ENCODE peak calls at places on chromosomes 5 and 9, in eight cellular contexts. R is CD8-positive, alpha-beta T cell; M is heart right ventricle; X is IMR-90; S is HCT116; Z is GM23248; W is breast epithelium; G is lung. Y is an unnamed sample. For H3K4me1, the result is how much of the 10 kb centered on the place peaks cover.

GRCh38 chr9:99565203-99565602 is 256.5 kb upstream of the NR4A3 start:
- DNase-seq in R (no peak), M (peak), X (no peak), S (no peak), Z (no peak), W (no peak), G (no peak), Y (no peak)

GRCh38 chr9:95127249-95128176 is 190.0 kb downstream of the FANCC start:
- DNase-seq in R (peak), M (peak), X (peak), S (peak), Z (peak), W (peak), G (peak), Y (peak)

GRCh38 chr5:83331842-83332241 is 139.7 kb upstream of the VCAN start:
- DNase-seq in R (no peak), M (no peak), X (peak), S (no peak), Z (peak), W (no peak), G (no peak), Y (no peak)

GRCh38 chr9:135703726-135704125 is 1.7 kb downstream of the KCNT1 start:
- DNase-seq in R (no peak), M (no peak), X (no peak), S (no peak), Z (peak), W (no peak), G (no peak), Y (no peak)

GRCh38 chr9:137323531-137324331 is 21.7 kb upstream of the NRARP start:
- DNase-seq in R (no peak), M (peak), X (no peak), S (no peak), Z (no peak), W (no peak), G (no peak), Y (no peak)

GRCh38 chr5:140329739-140330481 is 16.5 kb downstream of the HBEGF start:
- DNase-seq in R (no peak), M (no peak), X (no peak), S (no peak), Z (no peak), W (no peak), G (no peak), Y (no peak)

GRCh38 chr9:27880135-27880534 is 306.9 kb upstream of the C9orf72 start:
- DNase-seq in R (no peak), M (no peak), X (no peak), S (no peak), Z (no peak), W (no peak), G (no peak), Y (no peak)

GRCh38 chr5:53249529-53249928 is 140.0 kb upstream of the MOCS2 start:
- DNase-seq in R (no peak), M (no peak), X (peak), S (no peak), Z (peak), W (no peak), G (no peak), Y (peak)

GRCh38 chr5:655406-655805 is 37.7 kb downstream of the TPPP start:
- DNase-seq in R (no peak), M (no peak), X (no peak), S (no peak), Z (no peak), W (peak), G (no peak), Y (no peak)

GRCh38 chr5:138975098-138975847 is 100.1 kb upstream of the LRRTM2 start:
- DNase-seq in R (no peak), M (peak), X (peak), S (no peak), Z (peak), W (no peak), G (peak), Y (peak)

GRCh38 chr9:79939819-79940218 is 368.1 kb downstream of the TLE4 start:
- DNase-seq in R (no peak), M (no peak), X (no peak), S (no peak), Z (no peak), W (no peak), G (no peak), Y (no peak)

GRCh38 chr5:14193496-14193895 is 50.4 kb downstream of the TRIO start:
- DNase-seq in R (no peak), M (no peak), X (no peak), S (no peak), Z (no peak), W (no peak), G (no peak), Y (no peak)

GRCh38 chr9:124008855-124009834 is 2.4 kb upstream of the LHX2 start:
- DNase-seq in R (no peak), M (no peak), X (no peak), S (no peak), Z (no peak), W (no peak), G (no peak), Y (no peak)

GRCh38 chr5:5628866-5629265 is 206.4 kb downstream of the ICE1 start:
- DNase-seq in R (no peak), M (no peak), X (no peak), S (no peak), Z (no peak), W (no peak), G (no peak), Y (no peak)

GRCh38 chr9:36470891-36471290 is 70.8 kb upstream of the RNF38 start:
- DNase-seq in R (peak), M (peak), X (peak), S (no peak), Z (peak), W (no peak), G (peak), Y (peak)

GRCh38 chr9:135300346-135301141 is 179.0 kb upstream of the PPP1R26 start:
- DNase-seq in R (no peak), M (no peak), X (no peak), S (no peak), Z (no peak), W (no peak), G (no peak), Y (no peak)

GRCh38 chr5:144033481-144033880 is 137.0 kb downstream of the YIPF5 start:
- DNase-seq in R (no peak), M (no peak), X (no peak), S (no peak), Z (no peak), W (no peak), G (no peak), Y (no peak)

GRCh38 chr5:13976867-13977479 is 32.5 kb upstream of the DNAH5 start:
- DNase-seq in R (no peak), M (no peak), X (peak), S (peak), Z (peak), W (no peak), G (no peak), Y (no peak)

GRCh38 chr5:141760193-141760592 is 78.2 kb upstream of the ARAP3 start:
- DNase-seq in R (no peak), M (no peak), X (no peak), S (no peak), Z (peak), W (no peak), G (no peak), Y (no peak)

GRCh38 chr9:37574241-37574721 is 1.9 kb downstream of the FBXO10 start:
- DNase-seq in R (no peak), M (no peak), X (peak), S (no peak), Z (peak), W (no peak), G (no peak), Y (no peak)

GRCh38 chr5:92676839-92677197 is 904.2 kb downstream of the NR2F1-AS1 start:
- DNase-seq in R (no peak), M (no peak), X (no peak), S (no peak), Z (no peak), W (no peak), G (no peak), Y (no peak)

GRCh38 chr9:272251-273213 is 57.9 kb downstream of the DOCK8 start:
- DNase-seq in R (peak), M (no peak), X (no peak), S (no peak), Z (no peak), W (no peak), G (peak), Y (no peak)

GRCh38 chr5:128774605-128775004 is 190.7 kb upstream of the SLC27A6 start:
- DNase-seq in R (no peak), M (no peak), X (peak), S (no peak), Z (no peak), W (no peak), G (no peak), Y (no peak)

GRCh38 chr5:14491505-14491904 is 90.1 kb upstream of the OTULINL start:
- DNase-seq in R (no peak), M (no peak), X (peak), S (no peak), Z (peak), W (no peak), G (no peak), Y (no peak)

GRCh38 chr9:131036529-131037335 is 27.8 kb downstream of the LAMC3 start:
- DNase-seq in R (no peak), M (peak), X (no peak), S (no peak), Z (no peak), W (no peak), G (no peak), Y (no peak)

GRCh38 chr9:34589656-34590375 is at the start of gene CNTFR:
- DNase-seq in R (no peak), M (peak), X (no peak), S (no peak), Z (peak), W (no peak), G (no peak), Y (no peak)

GRCh38 chr9:34591911-34592866 is 2.7 kb upstream of the CNTFR start:
- DNase-seq in R (no peak), M (no peak), X (no peak), S (no peak), Z (no peak), W (no peak), G (no peak), Y (no peak)

GRCh38 chr9:34591091-34591910 is 1.8 kb upstream of the CNTFR start:
- DNase-seq in R (peak), M (peak), X (peak), S (peak), Z (peak), W (peak), G (peak), Y (peak)

GRCh38 chr9:34589371-34589655 is 211 bp downstream of the CNTFR start:
- DNase-seq in R (no peak), M (no peak), X (no peak), S (no peak), Z (no peak), W (no peak), G (no peak), Y (no peak)

GRCh38 chr9:34590376-34591090 is 1.0 kb upstream of the CNTFR start:
- DNase-seq in R (no peak), M (peak), X (no peak), S (no peak), Z (no peak), W (no peak), G (no peak), Y (no peak)
- H3K4me3 ChIP-seq in R (peak), M (peak), X (no peak), S (no peak), Z (no peak), W (peak), G (no peak), Y (peak)

GRCh38 chr9:98171176-98171925 is 21.1 kb downstream of the CORO2A start:
- DNase-seq in R (no peak), M (no peak), X (no peak), S (no peak), Z (no peak), W (peak), G (no peak), Y (no peak)

GRCh38 chr9:98173181-98173580 is 19.3 kb downstream of the CORO2A start:
- DNase-seq in R (no peak), M (no peak), X (no peak), S (no peak), Z (no peak), W (no peak), G (no peak), Y (no peak)

GRCh38 chr9:98175013-98175679 is 17.3 kb downstream of the CORO2A start:
- DNase-seq in R (no peak), M (no peak), X (no peak), S (no peak), Z (no peak), W (no peak), G (no peak), Y (no peak)

GRCh38 chr9:98175762-98176161 is 16.7 kb downstream of the CORO2A start:
- DNase-seq in R (no peak), M (no peak), X (no peak), S (no peak), Z (no peak), W (no peak), G (no peak), Y (no peak)

GRCh38 chr9:98172604-98173003 is 19.8 kb downstream of the CORO2A start:
- DNase-seq in R (no peak), M (no peak), X (peak), S (no peak), Z (no peak), W (no peak), G (no peak), Y (no peak)
- H3K4me1 ChIP-seq in R (under half), M (under half), X (under half), S (under half), Z (under half), W (under half), G (under half), Y (under half)

GRCh38 chr5:8396756-8397155 is 527.8 kb downstream of the MTRR start:
- DNase-seq in R (no peak), M (no peak), X (peak), S (no peak), Z (peak), W (no peak), G (no peak), Y (no peak)
- H3K4me3 ChIP-seq in R (no peak), M (no peak), X (no peak), S (no peak), Z (no peak), W (no peak), G (no peak), Y (no peak)

DNA sequence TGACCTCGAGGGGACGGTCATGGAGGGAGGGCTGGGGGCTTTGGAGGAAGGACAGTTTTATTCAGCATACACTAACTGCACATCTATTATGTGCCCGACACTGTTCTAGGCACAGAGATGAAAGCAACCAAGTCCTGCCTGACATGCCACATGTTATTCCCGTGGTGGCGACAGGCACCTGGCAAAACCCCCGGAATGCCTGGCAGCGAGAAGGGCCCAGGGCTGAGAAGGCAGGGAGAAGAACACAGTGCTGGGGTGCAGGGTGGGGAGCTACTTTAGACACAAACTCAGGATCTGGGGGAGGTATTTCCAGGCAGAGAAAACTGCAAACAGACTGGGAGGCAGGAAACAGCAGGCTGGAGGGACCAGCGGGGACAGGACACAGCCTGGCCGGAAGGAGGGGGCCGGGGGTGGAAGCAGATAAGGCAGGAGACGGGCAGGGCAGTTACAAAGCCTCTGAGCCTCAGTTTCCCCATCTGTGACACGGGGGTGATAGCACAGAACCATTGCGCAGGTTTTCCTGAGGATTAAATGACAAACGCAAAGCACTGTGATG is 77.7 kb downstream of the STK10 start:
- DNase-seq in R (no peak), M (no peak), X (no peak), S (no peak), Z (no peak), W (no peak), G (no peak), Y (no peak)
- H3K4me1 ChIP-seq in R (half or more), M (under half), X (under half), S (under half), Z (under half), W (under half), G (under half), Y (under half)

DNA sequence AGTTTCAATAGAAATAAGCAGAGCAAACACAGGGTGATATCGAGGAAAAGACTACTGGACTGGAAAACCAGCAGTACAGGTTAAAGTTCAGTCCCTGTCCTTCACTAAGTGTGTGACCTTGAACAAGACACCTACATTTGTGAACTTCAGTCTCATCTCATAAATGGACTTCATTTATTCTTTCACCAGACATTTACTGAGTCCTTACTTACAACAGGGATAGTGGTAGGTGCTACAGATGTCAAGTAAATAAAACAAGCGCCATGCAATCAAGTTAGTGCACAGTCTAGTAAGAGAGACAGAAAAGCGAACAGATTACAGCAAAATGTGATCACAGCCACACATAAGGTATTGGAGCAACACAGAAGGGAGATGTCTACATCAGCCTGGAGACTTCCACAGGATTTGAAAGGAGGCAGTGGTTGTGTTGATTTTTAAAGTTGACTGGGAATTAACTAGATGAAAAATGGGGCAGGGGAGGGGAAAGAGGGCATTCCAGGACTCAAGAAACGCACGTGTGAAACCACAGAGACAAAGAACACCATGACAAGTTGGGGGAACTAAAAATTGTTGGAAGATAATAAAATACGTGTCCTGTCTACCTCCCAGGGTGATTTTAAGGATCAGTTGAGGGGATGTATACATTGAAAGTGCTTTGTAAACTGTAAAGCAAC is 413.0 kb downstream of the ACTL7B start:
- DNase-seq in R (no peak), M (no peak), X (peak), S (no peak), Z (no peak), W (no peak), G (no peak), Y (no peak)
- H3K4me3 ChIP-seq in R (no peak), M (no peak), X (no peak), S (no peak), Z (peak), W (no peak), G (no peak), Y (no peak)

DNA sequence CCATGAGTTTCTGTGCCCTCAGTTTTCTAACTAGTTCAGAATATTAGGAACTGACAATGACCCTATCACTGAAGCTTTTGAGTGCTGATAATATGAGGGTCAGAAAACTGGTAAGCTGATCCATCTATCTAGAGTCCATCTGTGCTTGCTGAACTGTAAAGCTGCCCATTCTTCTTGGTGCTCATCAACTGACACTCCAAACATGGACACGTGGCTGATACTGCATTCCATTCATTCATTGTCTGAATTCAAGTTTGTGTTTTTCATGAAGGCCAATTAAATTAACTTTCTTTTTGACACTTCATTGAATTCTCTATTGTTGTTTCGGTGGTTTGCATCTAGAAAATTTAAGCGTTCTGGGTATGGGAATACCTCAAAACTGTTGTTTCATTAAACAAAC is 17.6 kb downstream of the NREP start:
- DNase-seq in R (no peak), M (no peak), X (no peak), S (no peak), Z (no peak), W (no peak), G (no peak), Y (no peak)
- H3K4me1 ChIP-seq in R (under half), M (half or more), X (under half), S (under half), Z (half or more), W (under half), G (under half), Y (under half)

DNA sequence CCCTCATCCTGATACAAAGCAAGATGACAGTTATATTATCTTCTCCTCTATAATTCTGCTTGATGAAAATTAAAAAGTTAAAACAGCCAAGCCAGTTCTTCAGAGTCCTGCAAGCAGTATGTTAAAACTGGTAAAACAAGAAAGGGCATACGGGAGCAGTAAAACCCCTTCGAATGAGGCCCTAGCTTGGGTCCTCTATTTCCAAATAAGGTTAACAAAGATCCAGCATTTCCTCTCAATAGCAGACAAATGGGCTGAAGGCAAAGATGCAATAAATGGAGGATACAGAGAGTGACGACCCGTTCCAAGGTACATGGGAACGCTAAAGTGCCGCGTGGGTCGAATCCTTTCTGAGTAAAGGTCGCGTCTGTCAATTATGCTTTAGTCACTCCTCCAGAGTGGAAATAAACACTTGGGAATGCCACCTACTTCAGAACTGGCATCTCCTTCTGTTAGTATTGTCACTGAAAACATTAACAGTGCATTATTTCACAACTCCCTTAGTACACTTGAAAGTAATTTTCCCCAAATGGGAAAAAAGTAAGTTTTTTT is 24.7 kb downstream of the ARL15 start:
- DNase-seq in R (no peak), M (no peak), X (no peak), S (no peak), Z (peak), W (no peak), G (no peak), Y (no peak)
- H3K4me3 ChIP-seq in R (no peak), M (no peak), X (no peak), S (no peak), Z (no peak), W (no peak), G (no peak), Y (no peak)

DNA sequence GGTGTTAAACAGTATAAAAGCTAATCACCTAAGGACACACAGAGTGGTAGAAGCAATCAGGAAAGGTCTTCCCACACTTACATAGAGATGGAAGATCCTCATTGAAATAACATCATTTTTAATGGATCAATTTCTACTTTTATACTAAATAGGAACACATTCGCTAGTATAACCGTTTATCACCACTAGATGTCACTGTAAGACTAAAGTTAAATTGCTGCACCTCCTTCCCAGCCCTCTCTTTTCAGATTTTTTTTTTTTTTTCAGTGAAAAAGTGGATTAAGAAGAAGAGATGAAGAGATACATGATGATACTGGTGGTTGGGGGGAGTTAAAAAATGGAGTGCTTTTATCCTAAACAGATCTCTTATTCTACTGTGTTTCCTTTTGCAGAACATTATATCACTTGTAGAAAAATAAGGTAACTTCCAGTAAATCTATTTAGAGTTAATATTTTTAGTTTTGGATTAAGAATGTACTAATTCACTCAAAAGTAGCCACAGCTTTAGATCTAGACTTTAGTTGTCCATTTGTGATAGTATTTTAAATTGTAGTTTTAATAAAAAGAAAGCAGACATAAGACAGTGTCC is 116.9 kb upstream of the ARRDC3 start:
- DNase-seq in R (no peak), M (no peak), X (peak), S (peak), Z (peak), W (no peak), G (no peak), Y (no peak)
- H3K4me1 ChIP-seq in R (under half), M (under half), X (under half), S (under half), Z (under half), W (under half), G (under half), Y (under half)